ENCODE peak calls at places on chromosomes 16 and 17, in six cellular contexts. I is endothelial cell, P is lung, Z is nephron progenitor cell, A is heart right ventricle, V is endodermal cell. U is an unnamed sample.

GRCh38 chr17:47299239-47299910 is 24.4 kb upstream of the EFCAB13 start:
- DNase-seq in I (no peak), P (no peak), Z (no peak), A (no peak), V (no peak), U (no peak)

GRCh38 chr17:28530926-28531325 is 21.5 kb downstream of the UNC119 start:
- DNase-seq in I (no peak), P (no peak), Z (no peak), A (no peak), V (no peak), U (no peak)

GRCh38 chr16:11234884-11235702 is 20.9 kb downstream of the SOCS1 start:
- DNase-seq in I (no peak), P (no peak), Z (no peak), A (no peak), V (no peak), U (no peak)

GRCh38 chr17:42058018-42058417 is 7.6 kb upstream of the C17orf113 start:
- DNase-seq in I (no peak), P (no peak), Z (no peak), A (no peak), V (no peak), U (no peak)

GRCh38 chr16:85680352-85680944 is 8.3 kb downstream of the GINS2 start:
- DNase-seq in I (no peak), P (no peak), Z (no peak), A (no peak), V (no peak), U (no peak)

GRCh38 chr17:57463103-57463885 is 207.0 kb downstream of the MSI2 start:
- DNase-seq in I (no peak), P (no peak), Z (no peak), A (no peak), V (no peak), U (no peak)

GRCh38 chr17:28871056-28871579 is 16.3 kb downstream of the ERAL1 start:
- DNase-seq in I (no peak), P (no peak), Z (no peak), A (no peak), V (no peak), U (no peak)

GRCh38 chr16:6124136-6124535 is 1026.5 kb upstream of the EEF2KMT start:
- DNase-seq in I (no peak), P (no peak), Z (no peak), A (no peak), V (no peak), U (no peak)

GRCh38 chr17:46820592-46821450 is 2.3 kb upstream of the WNT3 start:
- DNase-seq in I (no peak), P (no peak), Z (no peak), A (no peak), V (peak), U (no peak)

GRCh38 chr17:79201536-79202227 is 127.1 kb downstream of the ENGASE start:
- DNase-seq in I (no peak), P (no peak), Z (no peak), A (no peak), V (peak), U (no peak)

GRCh38 chr16:77376358-77376757 is 58.5 kb downstream of the ADAMTS18 start:
- DNase-seq in I (no peak), P (no peak), Z (no peak), A (no peak), V (peak), U (no peak)

GRCh38 chr16:914453-914852 is 56.3 kb downstream of the LMF1 start:
- DNase-seq in I (no peak), P (no peak), Z (no peak), A (no peak), V (no peak), U (no peak)

GRCh38 chr16:79628501-79628975 is 28.0 kb upstream of the MAF start:
- DNase-seq in I (no peak), P (no peak), Z (no peak), A (no peak), V (no peak), U (no peak)

GRCh38 chr17:6254036-6254435 is 180.9 kb downstream of the AIPL1 start:
- DNase-seq in I (no peak), P (no peak), Z (no peak), A (no peak), V (no peak), U (no peak)

GRCh38 chr17:39724731-39725130 is 5.6 kb downstream of the MIEN1 start:
- DNase-seq in I (no peak), P (no peak), Z (no peak), A (no peak), V (no peak), U (no peak)

GRCh38 chr16:11053916-11054460 is 109.6 kb downstream of the CLEC16A start:
- DNase-seq in I (no peak), P (no peak), Z (no peak), A (no peak), V (no peak), U (peak)

GRCh38 chr17:5631958-5632357 is 47.6 kb upstream of the NLRP1 start:
- DNase-seq in I (no peak), P (no peak), Z (peak), A (no peak), V (peak), U (no peak)

GRCh38 chr17:62732125-62732524 is 76.0 kb downstream of the MARCHF10 start:
- DNase-seq in I (no peak), P (no peak), Z (no peak), A (no peak), V (no peak), U (no peak)

GRCh38 chr17:62724398-62725146 is 83.5 kb downstream of the MARCHF10 start:
- DNase-seq in I (no peak), P (no peak), Z (no peak), A (no peak), V (peak), U (no peak)

GRCh38 chr17:62723842-62724241 is 84.3 kb downstream of the MARCHF10 start:
- DNase-seq in I (no peak), P (no peak), Z (no peak), A (no peak), V (peak), U (no peak)

GRCh38 chr17:62725791-62726249 is 82.3 kb downstream of the MARCHF10 start:
- DNase-seq in I (no peak), P (no peak), Z (no peak), A (no peak), V (no peak), U (no peak)

DNA sequence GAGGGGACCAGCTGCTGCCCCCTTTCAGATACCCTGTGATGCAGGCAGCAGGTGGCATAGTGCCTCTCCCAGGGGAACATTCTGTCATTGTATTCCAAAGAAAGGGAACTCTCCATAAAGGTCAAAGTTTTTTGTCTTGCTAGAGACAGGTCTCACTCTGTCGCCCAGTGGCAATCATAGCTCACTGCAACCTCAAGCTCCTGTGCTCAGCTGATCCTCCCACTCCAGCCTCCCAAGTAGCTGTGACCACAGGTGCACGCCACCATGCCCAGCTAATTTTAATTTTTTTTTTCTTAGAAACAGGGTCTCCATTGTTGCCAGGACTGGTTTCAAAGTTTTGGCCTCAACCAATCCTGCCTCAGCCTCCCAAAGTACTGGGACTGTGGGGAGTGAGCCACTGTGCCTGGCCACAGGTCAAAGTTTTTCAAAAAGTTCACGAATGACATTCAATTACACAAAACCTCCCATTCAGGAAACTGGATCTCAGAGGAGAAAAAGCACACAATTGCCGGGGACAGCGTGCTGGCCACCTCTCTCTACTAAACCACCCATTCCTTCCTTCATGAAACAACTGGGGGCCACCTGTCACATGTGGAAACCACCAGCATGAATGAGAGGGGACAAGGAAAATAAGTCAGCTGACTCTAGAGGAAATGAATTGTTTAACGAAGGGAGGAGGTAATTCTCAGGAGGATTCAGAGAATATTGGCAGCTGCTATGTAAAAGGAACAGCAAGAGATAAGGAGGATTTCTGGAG is 80.0 kb downstream of the MARCHF10 start:
- DNase-seq in I (no peak), P (no peak), Z (no peak), A (no peak), V (peak), U (peak)
- TF ChIP-seq CTCF in I (no peak), P (no peak), Z (no peak), A (peak), V (peak), U (no peak)

GRCh38 chr16:81855552-81856153 is 76.6 kb downstream of the PLCG2 start:
- DNase-seq in I (no peak), P (no peak), Z (no peak), A (no peak), V (peak), U (no peak)
- TF ChIP-seq CTCF in I (no peak), P (no peak), Z (no peak), A (no peak), V (peak), U (no peak)

GRCh38 chr16:4477966-4478365 is 1.8 kb downstream of the HMOX2 start:
- DNase-seq in I (peak), P (no peak), Z (no peak), A (no peak), V (peak), U (no peak)
- TF ChIP-seq CTCF in I (no peak), P (no peak), Z (no peak), A (no peak), V (peak), U (no peak)

DNA sequence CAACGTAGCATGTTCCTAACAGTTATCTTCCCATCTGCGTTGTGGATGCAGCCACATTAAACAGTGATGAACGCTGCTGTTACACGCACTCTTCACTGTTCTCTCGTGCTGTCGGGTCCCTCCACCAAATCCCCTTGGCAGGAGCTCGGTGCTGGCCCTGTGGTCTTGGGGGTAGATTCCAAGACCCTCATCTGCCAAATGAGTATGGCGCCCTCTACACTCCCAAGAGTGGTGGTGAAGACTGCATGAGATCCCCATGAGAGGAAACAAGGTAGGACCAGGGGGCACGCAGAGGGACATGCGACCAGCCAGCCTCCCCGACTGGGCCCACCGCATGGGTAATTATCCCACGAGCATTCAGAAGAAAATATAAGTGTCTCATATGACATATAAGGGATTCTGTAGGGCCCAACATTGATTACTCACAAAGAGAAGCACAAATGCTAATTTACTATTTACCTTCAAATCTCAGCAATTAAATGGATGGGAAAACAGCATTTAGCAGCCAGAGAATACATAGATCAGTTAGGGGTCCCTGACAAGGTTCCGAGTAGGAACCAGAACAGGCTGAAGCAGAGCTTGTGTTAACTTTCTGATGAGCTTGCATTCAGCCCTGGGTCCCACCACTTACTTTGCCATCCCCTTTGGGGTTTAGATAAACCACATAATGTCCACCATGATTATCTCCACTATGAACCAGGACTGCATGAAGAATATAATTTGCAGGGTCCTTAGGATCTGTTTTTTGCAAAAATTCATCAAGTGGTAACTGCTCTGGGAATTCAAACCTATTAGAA is 23.8 kb downstream of the LITAFD start:
- DNase-seq in I (no peak), P (no peak), Z (no peak), A (no peak), V (peak), U (no peak)
- TF ChIP-seq CTCF in I (peak), P (no peak), Z (no peak), A (no peak), V (peak), U (no peak)

GRCh38 chr17:48444531-48445247 is 14.7 kb upstream of the SKAP1 start:
- DNase-seq in I (no peak), P (no peak), Z (no peak), A (no peak), V (no peak), U (no peak)
- TF ChIP-seq CTCF in I (no peak), P (no peak), Z (no peak), A (no peak), V (no peak), U (no peak)